ENCODE peak calls at places on chromosomes 11 and 22, in eight cellular contexts. One of them, this sample, is unnamed.

GRCh38 chr11:19183641-19184040 is 18.1 kb downstream of the CSRP3 start:
- DNase-seq in activated CD8-positive, alpha-beta memory T cell treated with anti-CD3 and anti-CD28 coated beads, Interleukin-2, amount 50 U/mL, for 48 hours: no peak
- DNase-seq in amniotic stem cell: no peak
- DNase-seq in GM04504: no peak
- DNase-seq in LoVo: no peak
- DNase-seq in mucosa of gallbladder: no peak
- DNase-seq in SW480: no peak
- DNase-seq in myocyte: peak; percentile 60
- DNase-seq in this sample: no peak

GRCh38 chr11:15783619-15784018 is 572.7 kb downstream of the SOX6 start:
- DNase-seq in SW480: no peak
- DNase-seq in myocyte: no peak
- DNase-seq in LoVo: no peak
- DNase-seq in amniotic stem cell: no peak
- DNase-seq in GM04504: no peak
- DNase-seq in mucosa of gallbladder: no peak
- DNase-seq in activated CD8-positive, alpha-beta memory T cell treated with anti-CD3 and anti-CD28 coated beads, Interleukin-2, amount 50 U/mL, for 48 hours: no peak
- DNase-seq in this sample: no peak

GRCh38 chr11:15935370-15935769 is 421.0 kb downstream of the SOX6 start:
- DNase-seq in amniotic stem cell: no peak
- DNase-seq in myocyte: no peak
- DNase-seq in GM04504: no peak
- DNase-seq in SW480: no peak
- DNase-seq in mucosa of gallbladder: no peak
- DNase-seq in activated CD8-positive, alpha-beta memory T cell treated with anti-CD3 and anti-CD28 coated beads, Interleukin-2, amount 50 U/mL, for 48 hours: no peak
- DNase-seq in LoVo: no peak
- DNase-seq in this sample: no peak

GRCh38 chr22:17946691-17947367 is 77.5 kb downstream of the MICAL3 start:
- DNase-seq in myocyte: no peak
- DNase-seq in LoVo: no peak
- DNase-seq in GM04504: no peak
- DNase-seq in activated CD8-positive, alpha-beta memory T cell treated with anti-CD3 and anti-CD28 coated beads, Interleukin-2, amount 50 U/mL, for 48 hours: no peak
- DNase-seq in SW480: no peak
- DNase-seq in mucosa of gallbladder: no peak
- DNase-seq in amniotic stem cell: no peak
- DNase-seq in this sample: no peak

GRCh38 chr11:75858042-75858441 is 43.0 kb downstream of the UVRAG start:
- DNase-seq in SW480: no peak
- DNase-seq in myocyte: no peak
- DNase-seq in activated CD8-positive, alpha-beta memory T cell treated with anti-CD3 and anti-CD28 coated beads, Interleukin-2, amount 50 U/mL, for 48 hours: no peak
- DNase-seq in GM04504: no peak
- DNase-seq in LoVo: no peak
- DNase-seq in amniotic stem cell: no peak
- DNase-seq in mucosa of gallbladder: no peak
- DNase-seq in this sample: no peak

GRCh38 chr22:38316340-38317236 is 645 bp downstream of the CSNK1E start:
- DNase-seq in activated CD8-positive, alpha-beta memory T cell treated with anti-CD3 and anti-CD28 coated beads, Interleukin-2, amount 50 U/mL, for 48 hours: peak; percentile 77
- DNase-seq in mucosa of gallbladder: peak; percentile 56
- DNase-seq in myocyte: peak; percentile 68
- DNase-seq in GM04504: no peak
- DNase-seq in LoVo: no peak
- DNase-seq in SW480: peak; percentile 36
- DNase-seq in amniotic stem cell: no peak
- DNase-seq in this sample: no peak

GRCh38 chr11:64007160-64007628 is 21.0 kb downstream of the OTUB1 start:
- DNase-seq in myocyte: peak; percentile 26
- DNase-seq in amniotic stem cell: no peak
- DNase-seq in SW480: peak; percentile 66
- DNase-seq in GM04504: no peak
- DNase-seq in LoVo: no peak
- DNase-seq in activated CD8-positive, alpha-beta memory T cell treated with anti-CD3 and anti-CD28 coated beads, Interleukin-2, amount 50 U/mL, for 48 hours: no peak
- DNase-seq in mucosa of gallbladder: no peak
- DNase-seq in this sample: no peak

GRCh38 chr11:113875414-113876073 is at the start of gene USP28:
- DNase-seq in mucosa of gallbladder: peak; percentile 97
- DNase-seq in amniotic stem cell: peak; percentile 91
- DNase-seq in activated CD8-positive, alpha-beta memory T cell treated with anti-CD3 and anti-CD28 coated beads, Interleukin-2, amount 50 U/mL, for 48 hours: peak; percentile 94
- DNase-seq in SW480: peak; percentile 93
- DNase-seq in myocyte: peak; percentile 96
- DNase-seq in LoVo: peak; percentile 94
- DNase-seq in GM04504: peak; percentile 92
- DNase-seq in this sample: peak; percentile 69

GRCh38 chr11:109029927-109030326 is 365.1 kb downstream of the DDX10 start:
- DNase-seq in LoVo: no peak
- DNase-seq in amniotic stem cell: no peak
- DNase-seq in GM04504: no peak
- DNase-seq in mucosa of gallbladder: no peak
- DNase-seq in myocyte: no peak
- DNase-seq in activated CD8-positive, alpha-beta memory T cell treated with anti-CD3 and anti-CD28 coated beads, Interleukin-2, amount 50 U/mL, for 48 hours: no peak
- DNase-seq in SW480: no peak
- DNase-seq in this sample: no peak

GRCh38 chr11:17719028-17719939 is at the start of gene MYOD1:
- DNase-seq in SW480: no peak
- DNase-seq in myocyte: peak; percentile 98
- DNase-seq in LoVo: peak; percentile 3
- DNase-seq in mucosa of gallbladder: no peak
- DNase-seq in GM04504: no peak
- DNase-seq in amniotic stem cell: no peak
- DNase-seq in activated CD8-positive, alpha-beta memory T cell treated with anti-CD3 and anti-CD28 coated beads, Interleukin-2, amount 50 U/mL, for 48 hours: no peak
- DNase-seq in this sample: no peak

GRCh38 chr11:15937601-15938361 is 418.6 kb downstream of the SOX6 start:
- DNase-seq in SW480: no peak
- DNase-seq in GM04504: no peak
- DNase-seq in mucosa of gallbladder: no peak
- DNase-seq in LoVo: no peak
- DNase-seq in amniotic stem cell: no peak
- DNase-seq in myocyte: no peak
- DNase-seq in activated CD8-positive, alpha-beta memory T cell treated with anti-CD3 and anti-CD28 coated beads, Interleukin-2, amount 50 U/mL, for 48 hours: no peak
- DNase-seq in this sample: no peak

GRCh38 chr22:31896472-31896871 is 47.9 kb upstream of the YWHAH start:
- DNase-seq in GM04504: no peak
- DNase-seq in mucosa of gallbladder: no peak
- DNase-seq in SW480: no peak
- DNase-seq in amniotic stem cell: no peak
- DNase-seq in LoVo: no peak
- DNase-seq in activated CD8-positive, alpha-beta memory T cell treated with anti-CD3 and anti-CD28 coated beads, Interleukin-2, amount 50 U/mL, for 48 hours: no peak
- DNase-seq in myocyte: no peak
- DNase-seq in this sample: no peak

GRCh38 chr11:6618117-6619020 is 853 bp downstream of the TPP1 start:
- DNase-seq in GM04504: peak; percentile 62
- DNase-seq in LoVo: no peak
- DNase-seq in SW480: peak; percentile 21
- DNase-seq in activated CD8-positive, alpha-beta memory T cell treated with anti-CD3 and anti-CD28 coated beads, Interleukin-2, amount 50 U/mL, for 48 hours: no peak
- DNase-seq in myocyte: peak; percentile 69
- DNase-seq in amniotic stem cell: peak; percentile 65
- DNase-seq in mucosa of gallbladder: peak; percentile 33
- DNase-seq in this sample: peak; percentile 57

GRCh38 chr22:49203091-49203862 is 624.4 kb downstream of the BRD1 start:
- DNase-seq in mucosa of gallbladder: no peak
- DNase-seq in SW480: no peak
- DNase-seq in LoVo: no peak
- DNase-seq in amniotic stem cell: no peak
- DNase-seq in myocyte: no peak
- DNase-seq in activated CD8-positive, alpha-beta memory T cell treated with anti-CD3 and anti-CD28 coated beads, Interleukin-2, amount 50 U/mL, for 48 hours: peak; percentile 10
- DNase-seq in GM04504: no peak
- DNase-seq in this sample: no peak

GRCh38 chr11:99015634-99016454 is 4.9 kb upstream of the CNTN5 start:
- DNase-seq in activated CD8-positive, alpha-beta memory T cell treated with anti-CD3 and anti-CD28 coated beads, Interleukin-2, amount 50 U/mL, for 48 hours: no peak
- DNase-seq in LoVo: peak; percentile 58
- DNase-seq in GM04504: no peak
- DNase-seq in SW480: peak; percentile 50
- DNase-seq in mucosa of gallbladder: no peak
- DNase-seq in myocyte: peak; percentile 48
- DNase-seq in amniotic stem cell: no peak
- DNase-seq in this sample: no peak

GRCh38 chr11:32297629-32298028 is 137.7 kb downstream of the WT1 start:
- DNase-seq in amniotic stem cell: no peak
- DNase-seq in mucosa of gallbladder: no peak
- DNase-seq in SW480: peak; percentile 66
- DNase-seq in GM04504: peak; percentile 20
- DNase-seq in LoVo: peak; percentile 37
- DNase-seq in activated CD8-positive, alpha-beta memory T cell treated with anti-CD3 and anti-CD28 coated beads, Interleukin-2, amount 50 U/mL, for 48 hours: no peak
- DNase-seq in myocyte: peak; percentile 49
- DNase-seq in this sample: no peak

GRCh38 chr11:81000334-81001100 is 1559.7 kb upstream of the TENM4 start:
- DNase-seq in amniotic stem cell: no peak
- DNase-seq in LoVo: no peak
- DNase-seq in myocyte: no peak
- DNase-seq in SW480: no peak
- DNase-seq in mucosa of gallbladder: no peak
- DNase-seq in activated CD8-positive, alpha-beta memory T cell treated with anti-CD3 and anti-CD28 coated beads, Interleukin-2, amount 50 U/mL, for 48 hours: no peak
- DNase-seq in GM04504: no peak
- DNase-seq in this sample: no peak

GRCh38 chr11:272195-272930 is 5.8 kb upstream of the NLRP6 start:
- DNase-seq in activated CD8-positive, alpha-beta memory T cell treated with anti-CD3 and anti-CD28 coated beads, Interleukin-2, amount 50 U/mL, for 48 hours: no peak
- DNase-seq in SW480: no peak
- DNase-seq in amniotic stem cell: no peak
- DNase-seq in LoVo: no peak
- DNase-seq in mucosa of gallbladder: no peak
- DNase-seq in GM04504: no peak
- DNase-seq in myocyte: no peak
- DNase-seq in this sample: no peak

GRCh38 chr22:33886696-33887095 is 33.6 kb downstream of the LARGE1 start:
- DNase-seq in SW480: no peak
- DNase-seq in GM04504: no peak
- DNase-seq in myocyte: no peak
- DNase-seq in activated CD8-positive, alpha-beta memory T cell treated with anti-CD3 and anti-CD28 coated beads, Interleukin-2, amount 50 U/mL, for 48 hours: no peak
- DNase-seq in amniotic stem cell: no peak
- DNase-seq in mucosa of gallbladder: no peak
- DNase-seq in LoVo: no peak
- DNase-seq in this sample: no peak

GRCh38 chr11:15128621-15129020 is 13.9 kb downstream of the INSC start:
- DNase-seq in LoVo: no peak
- DNase-seq in SW480: no peak
- DNase-seq in activated CD8-positive, alpha-beta memory T cell treated with anti-CD3 and anti-CD28 coated beads, Interleukin-2, amount 50 U/mL, for 48 hours: no peak
- DNase-seq in myocyte: no peak
- DNase-seq in amniotic stem cell: no peak
- DNase-seq in mucosa of gallbladder: no peak
- DNase-seq in GM04504: no peak
- DNase-seq in this sample: no peak

GRCh38 chr11:47539681-47540039 is 13.3 kb downstream of the CELF1 start:
- DNase-seq in LoVo: no peak
- DNase-seq in myocyte: no peak
- DNase-seq in GM04504: no peak
- DNase-seq in SW480: no peak
- DNase-seq in activated CD8-positive, alpha-beta memory T cell treated with anti-CD3 and anti-CD28 coated beads, Interleukin-2, amount 50 U/mL, for 48 hours: no peak
- DNase-seq in amniotic stem cell: no peak
- DNase-seq in mucosa of gallbladder: no peak
- DNase-seq in this sample: no peak

GRCh38 chr11:129871914-129872313 is 23.5 kb downstream of the NFRKB start:
- DNase-seq in LoVo: no peak
- DNase-seq in SW480: no peak
- DNase-seq in activated CD8-positive, alpha-beta memory T cell treated with anti-CD3 and anti-CD28 coated beads, Interleukin-2, amount 50 U/mL, for 48 hours: no peak
- DNase-seq in myocyte: no peak
- DNase-seq in amniotic stem cell: no peak
- DNase-seq in mucosa of gallbladder: no peak
- DNase-seq in GM04504: no peak
- DNase-seq in this sample: no peak

GRCh38 chr11:61325649-61326414 is 7.1 kb downstream of the DDB1 start:
- DNase-seq in myocyte: no peak
- DNase-seq in amniotic stem cell: no peak
- DNase-seq in activated CD8-positive, alpha-beta memory T cell treated with anti-CD3 and anti-CD28 coated beads, Interleukin-2, amount 50 U/mL, for 48 hours: no peak
- DNase-seq in LoVo: no peak
- DNase-seq in GM04504: no peak
- DNase-seq in mucosa of gallbladder: no peak
- DNase-seq in SW480: no peak
- DNase-seq in this sample: no peak

GRCh38 chr11:48096588-48097525 is 116.5 kb downstream of the PTPRJ start:
- DNase-seq in myocyte: no peak
- DNase-seq in amniotic stem cell: no peak
- DNase-seq in activated CD8-positive, alpha-beta memory T cell treated with anti-CD3 and anti-CD28 coated beads, Interleukin-2, amount 50 U/mL, for 48 hours: no peak
- DNase-seq in SW480: peak; percentile 40
- DNase-seq in LoVo: no peak
- DNase-seq in mucosa of gallbladder: no peak
- DNase-seq in GM04504: no peak
- DNase-seq in this sample: no peak

GRCh38 chr11:65560555-65561418 is 2.6 kb upstream of the LTBP3 start:
- DNase-seq in SW480: peak; percentile 82
- DNase-seq in mucosa of gallbladder: no peak
- DNase-seq in LoVo: no peak
- DNase-seq in activated CD8-positive, alpha-beta memory T cell treated with anti-CD3 and anti-CD28 coated beads, Interleukin-2, amount 50 U/mL, for 48 hours: no peak
- DNase-seq in GM04504: no peak
- DNase-seq in myocyte: peak; percentile 66
- DNase-seq in amniotic stem cell: no peak
- DNase-seq in this sample: no peak

GRCh38 chr11:119419834-119420492 is 3.0 kb downstream of the THY1 start:
- DNase-seq in GM04504: no peak
- DNase-seq in mucosa of gallbladder: no peak
- DNase-seq in SW480: no peak
- DNase-seq in activated CD8-positive, alpha-beta memory T cell treated with anti-CD3 and anti-CD28 coated beads, Interleukin-2, amount 50 U/mL, for 48 hours: no peak
- DNase-seq in amniotic stem cell: no peak
- DNase-seq in LoVo: no peak
- DNase-seq in myocyte: no peak
- DNase-seq in this sample: no peak

GRCh38 chr11:111938687-111939160 is 1.6 kb downstream of the DIXDC1 start:
- DNase-seq in SW480: peak; percentile 30
- DNase-seq in LoVo: no peak
- DNase-seq in mucosa of gallbladder: no peak
- DNase-seq in amniotic stem cell: peak; percentile 8
- DNase-seq in activated CD8-positive, alpha-beta memory T cell treated with anti-CD3 and anti-CD28 coated beads, Interleukin-2, amount 50 U/mL, for 48 hours: peak; percentile 65
- DNase-seq in GM04504: no peak
- DNase-seq in myocyte: peak; percentile 65
- DNase-seq in this sample: no peak

GRCh38 chr11:64924910-64925284 is 408 bp downstream of the PPP2R5B start:
- DNase-seq in activated CD8-positive, alpha-beta memory T cell treated with anti-CD3 and anti-CD28 coated beads, Interleukin-2, amount 50 U/mL, for 48 hours: no peak
- DNase-seq in GM04504: no peak
- DNase-seq in LoVo: no peak
- DNase-seq in mucosa of gallbladder: no peak
- DNase-seq in myocyte: peak; percentile 15
- DNase-seq in amniotic stem cell: no peak
- DNase-seq in SW480: no peak
- DNase-seq in this sample: no peak

GRCh38 chr11:303359-303758 is 4.0 kb upstream of the IFITM5 start:
- DNase-seq in activated CD8-positive, alpha-beta memory T cell treated with anti-CD3 and anti-CD28 coated beads, Interleukin-2, amount 50 U/mL, for 48 hours: no peak
- DNase-seq in amniotic stem cell: no peak
- DNase-seq in myocyte: no peak
- DNase-seq in mucosa of gallbladder: no peak
- DNase-seq in SW480: no peak
- DNase-seq in LoVo: no peak
- DNase-seq in GM04504: no peak
- DNase-seq in this sample: no peak

GRCh38 chr11:103890654-103891053 is 145.8 kb upstream of the DDI1 start:
- DNase-seq in myocyte: no peak
- DNase-seq in LoVo: no peak
- DNase-seq in amniotic stem cell: no peak
- DNase-seq in SW480: no peak
- DNase-seq in activated CD8-positive, alpha-beta memory T cell treated with anti-CD3 and anti-CD28 coated beads, Interleukin-2, amount 50 U/mL, for 48 hours: no peak
- DNase-seq in mucosa of gallbladder: no peak
- DNase-seq in GM04504: no peak
- DNase-seq in this sample: no peak

GRCh38 chr11:14288189-14288935 is 70.6 kb downstream of the RRAS2 start:
- DNase-seq in LoVo: no peak
- DNase-seq in myocyte: peak; percentile 35
- DNase-seq in amniotic stem cell: peak; percentile 71
- DNase-seq in mucosa of gallbladder: no peak
- DNase-seq in GM04504: peak; percentile 55
- DNase-seq in activated CD8-positive, alpha-beta memory T cell treated with anti-CD3 and anti-CD28 coated beads, Interleukin-2, amount 50 U/mL, for 48 hours: no peak
- DNase-seq in SW480: no peak
- DNase-seq in this sample: no peak

GRCh38 chr22:30485362-30485988 is 13.7 kb upstream of the SEC14L3 start:
- DNase-seq in myocyte: peak; percentile 57
- DNase-seq in mucosa of gallbladder: peak; percentile 62
- DNase-seq in amniotic stem cell: no peak
- DNase-seq in activated CD8-positive, alpha-beta memory T cell treated with anti-CD3 and anti-CD28 coated beads, Interleukin-2, amount 50 U/mL, for 48 hours: peak; percentile 91
- DNase-seq in LoVo: peak; percentile 64
- DNase-seq in SW480: peak; percentile 49
- DNase-seq in GM04504: peak; percentile 23
- DNase-seq in this sample: peak; percentile 63

GRCh38 chr22:46050916-46051614 is 74.1 kb upstream of the WNT7B start:
- DNase-seq in amniotic stem cell: no peak
- DNase-seq in GM04504: no peak
- DNase-seq in mucosa of gallbladder: no peak
- DNase-seq in SW480: no peak
- DNase-seq in myocyte: peak; percentile 71
- DNase-seq in activated CD8-positive, alpha-beta memory T cell treated with anti-CD3 and anti-CD28 coated beads, Interleukin-2, amount 50 U/mL, for 48 hours: peak; percentile 49
- DNase-seq in LoVo: no peak
- DNase-seq in this sample: no peak

This sample was measured in activated T-helper 9 cell treated with anti-CD3 and anti-CD28 coated beads, Interleukin-2, amount 50 U/mL, for 16 hours.